ENCODE peak calls at places on chromosomes 4 and X, in four cellular contexts. I is activated CD4-positive, alpha-beta T cell treated with anti-CD3 and anti-CD28 coated beads for 48 hours; T is HS-5; Q is activated CD8-positive, alpha-beta memory T cell treated with anti-CD3 and anti-CD28 coated beads for 48 hours. N is an unnamed sample.

GRCh38 chr4:96983830-96984229 is 1143.9 kb downstream of the PDHA2 start:
- DNase-seq in I (no peak), T (no peak), Q (no peak), N (no peak)

GRCh38 chr4:54645830-54646229 is 11.9 kb upstream of the KIT start:
- DNase-seq in I (no peak), T (no peak), Q (no peak), N (no peak)

GRCh38 chrX:15441464-15441863 is 51.7 kb downstream of the PIR start:
- DNase-seq in I (no peak), T (no peak), Q (no peak), N (no peak)

GRCh38 chr4:15202481-15202880 is 200.2 kb downstream of the CPEB2 start:
- DNase-seq in I (no peak), T (no peak), Q (no peak), N (no peak)

GRCh38 chr4:74394476-74395136 is 29.7 kb downstream of the EREG start:
- DNase-seq in I (no peak), T (no peak), Q (no peak), N (no peak)

GRCh38 chr4:112910109-112910736 is 139.2 kb upstream of the ANK2 start:
- DNase-seq in I (no peak), T (no peak), Q (no peak), N (no peak)

GRCh38 chr4:174222266-174222872 is 61.1 kb downstream of the FBXO8 start:
- DNase-seq in I (no peak), T (no peak), Q (no peak), N (no peak)

GRCh38 chr4:87073570-87074470 is 139.0 kb downstream of the AFF1 start:
- DNase-seq in I (peak; percentile 77), T (no peak), Q (no peak), N (no peak)

GRCh38 chrX:68732906-68733493 is 85.5 kb downstream of the STARD8 start:
- DNase-seq in I (peak; percentile 77), T (no peak), Q (peak; percentile 35), N (peak; percentile 10)

GRCh38 chrX:49912086-49912485 is 10.3 kb upstream of the CLCN5 start:
- DNase-seq in I (no peak), T (no peak), Q (no peak), N (no peak)

GRCh38 chr4:7197910-7198309 is 5.6 kb downstream of the SORCS2 start:
- DNase-seq in I (no peak), T (no peak), Q (no peak), N (no peak)

GRCh38 chr4:72899214-72899613 is 170.3 kb downstream of the COX18 start:
- DNase-seq in I (no peak), T (no peak), Q (no peak), N (no peak)

GRCh38 chr4:138438608-138439007 is 196.5 kb upstream of the SLC7A11 start:
- DNase-seq in I (no peak), T (no peak), Q (no peak), N (no peak)

GRCh38 chr4:73620115-73620792 is at the start of gene RASSF6:
- DNase-seq in I (peak; percentile 20), T (no peak), Q (no peak), N (peak; percentile 75)

GRCh38 chr4:56468097-56468422 is 643 bp downstream of the SRP72 start:
- DNase-seq in I (peak; percentile 47), T (no peak), Q (no peak), N (no peak)

N was measured in H1.